ENCODE peak calls at places on chromosomes 5 and 9, in six cellular contexts. One of them, this sample, is unnamed. For H3K79me2, the result is how much of the 10 kb centered on the place peaks cover.

GRCh38 chr5:61737991-61738390 is 405.9 kb downstream of the ZSWIM6 start:
- DNase-seq in HepG2: no peak
- DNase-seq in endothelial cell of umbilical vein: no peak
- DNase-seq in HCT116: no peak
- DNase-seq in GM12878: no peak
- DNase-seq in H1: no peak
- DNase-seq in this sample: no peak

GRCh38 chr9:103894184-103894583 is 199.9 kb upstream of the SMC2 start:
- DNase-seq in endothelial cell of umbilical vein: no peak
- DNase-seq in GM12878: no peak
- DNase-seq in H1: no peak
- DNase-seq in HCT116: no peak
- DNase-seq in HepG2: no peak
- DNase-seq in this sample: no peak

GRCh38 chr9:3181049-3181953 is 337.4 kb upstream of the PUM3 start:
- DNase-seq in HepG2: peak
- DNase-seq in H1: peak
- DNase-seq in HCT116: no peak
- DNase-seq in endothelial cell of umbilical vein: no peak
- DNase-seq in GM12878: no peak
- DNase-seq in this sample: peak

GRCh38 chr9:13958672-13959071 is 355.3 kb downstream of the NFIB start:
- DNase-seq in HepG2: no peak
- DNase-seq in endothelial cell of umbilical vein: no peak
- DNase-seq in GM12878: no peak
- DNase-seq in HCT116: no peak
- DNase-seq in H1: no peak
- DNase-seq in this sample: no peak

GRCh38 chr9:13688223-13688989 is 408.9 kb upstream of the MPDZ start:
- DNase-seq in H1: no peak
- DNase-seq in HepG2: no peak
- DNase-seq in GM12878: no peak
- DNase-seq in HCT116: no peak
- DNase-seq in endothelial cell of umbilical vein: no peak
- DNase-seq in this sample: no peak

GRCh38 chr9:94472766-94473165 is 82.1 kb upstream of the PCAT7 start:
- DNase-seq in GM12878: no peak
- DNase-seq in HepG2: no peak
- DNase-seq in endothelial cell of umbilical vein: no peak
- DNase-seq in H1: no peak
- DNase-seq in HCT116: no peak
- DNase-seq in this sample: no peak

GRCh38 chr5:571791-572190 is 40.3 kb upstream of the CEP72 start:
- DNase-seq in GM12878: no peak
- DNase-seq in HepG2: no peak
- DNase-seq in endothelial cell of umbilical vein: no peak
- DNase-seq in HCT116: no peak
- DNase-seq in H1: no peak
- DNase-seq in this sample: no peak

GRCh38 chr5:94863951-94864350 is 245.5 kb downstream of the SLF1 start:
- DNase-seq in HepG2: no peak
- DNase-seq in H1: no peak
- DNase-seq in GM12878: no peak
- DNase-seq in endothelial cell of umbilical vein: no peak
- DNase-seq in HCT116: no peak
- DNase-seq in this sample: no peak

GRCh38 chr9:130934702-130935659 is 4.1 kb downstream of the FIBCD1 start:
- DNase-seq in HepG2: peak
- DNase-seq in HCT116: no peak
- DNase-seq in endothelial cell of umbilical vein: no peak
- DNase-seq in GM12878: no peak
- DNase-seq in H1: no peak
- DNase-seq in this sample: no peak

GRCh38 chr9:131043097-131043496 is 34.1 kb downstream of the LAMC3 start:
- DNase-seq in H1: no peak
- DNase-seq in HCT116: no peak
- DNase-seq in HepG2: no peak
- DNase-seq in endothelial cell of umbilical vein: no peak
- DNase-seq in GM12878: no peak
- DNase-seq in this sample: no peak

GRCh38 chr9:81116340-81117207 is 572.8 kb downstream of the TLE1 start:
- DNase-seq in HCT116: no peak
- DNase-seq in GM12878: no peak
- DNase-seq in HepG2: no peak
- DNase-seq in H1: no peak
- DNase-seq in endothelial cell of umbilical vein: no peak
- DNase-seq in this sample: no peak

GRCh38 chr5:126354012-126354856 is 69.0 kb upstream of the GRAMD2B start:
- DNase-seq in H1: no peak
- DNase-seq in GM12878: peak
- DNase-seq in HCT116: peak
- DNase-seq in HepG2: peak
- DNase-seq in endothelial cell of umbilical vein: peak
- DNase-seq in this sample: no peak

GRCh38 chr5:97044057-97044456 is 98.4 kb downstream of the LIX1 start:
- DNase-seq in HepG2: peak
- DNase-seq in endothelial cell of umbilical vein: peak
- DNase-seq in H1: peak
- DNase-seq in HCT116: peak
- DNase-seq in GM12878: no peak
- DNase-seq in this sample: no peak

GRCh38 chr9:7081065-7081600 is 323.4 kb downstream of the KDM4C start:
- DNase-seq in GM12878: no peak
- DNase-seq in HCT116: no peak
- DNase-seq in endothelial cell of umbilical vein: no peak
- DNase-seq in HepG2: no peak
- DNase-seq in H1: no peak
- DNase-seq in this sample: no peak

DNA sequence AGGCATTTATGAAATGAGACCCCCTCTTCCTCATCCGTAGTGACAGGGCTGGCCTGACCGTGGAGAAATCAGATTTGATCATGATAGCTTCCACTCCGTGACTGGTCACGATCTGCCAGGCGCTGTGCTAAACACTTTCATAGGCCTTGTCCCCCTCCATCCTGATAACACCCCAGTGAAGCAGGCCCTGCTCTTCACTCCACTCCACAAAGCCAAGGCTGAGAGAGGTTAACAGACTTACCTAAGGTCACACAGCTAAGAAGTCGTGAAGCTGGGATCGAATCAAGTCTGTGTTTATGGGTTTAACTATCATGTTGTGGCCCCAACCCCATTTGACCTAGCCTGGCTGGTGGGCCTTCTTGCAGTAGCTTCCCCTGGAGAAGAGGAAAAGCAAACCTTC is 53.3 kb upstream of the IL17B start:
- DNase-seq in endothelial cell of umbilical vein: no peak
- DNase-seq in HepG2: no peak
- DNase-seq in H1: no peak
- DNase-seq in HCT116: no peak
- DNase-seq in GM12878: no peak
- DNase-seq in this sample: no peak
- TF ChIP-seq POLR2A in endothelial cell of umbilical vein: no peak
- TF ChIP-seq POLR2A in HepG2: peak
- TF ChIP-seq POLR2A in H1: no peak
- TF ChIP-seq POLR2A in HCT116: no peak
- TF ChIP-seq POLR2A in GM12878: no peak
- TF ChIP-seq POLR2A in this sample: no peak

DNA sequence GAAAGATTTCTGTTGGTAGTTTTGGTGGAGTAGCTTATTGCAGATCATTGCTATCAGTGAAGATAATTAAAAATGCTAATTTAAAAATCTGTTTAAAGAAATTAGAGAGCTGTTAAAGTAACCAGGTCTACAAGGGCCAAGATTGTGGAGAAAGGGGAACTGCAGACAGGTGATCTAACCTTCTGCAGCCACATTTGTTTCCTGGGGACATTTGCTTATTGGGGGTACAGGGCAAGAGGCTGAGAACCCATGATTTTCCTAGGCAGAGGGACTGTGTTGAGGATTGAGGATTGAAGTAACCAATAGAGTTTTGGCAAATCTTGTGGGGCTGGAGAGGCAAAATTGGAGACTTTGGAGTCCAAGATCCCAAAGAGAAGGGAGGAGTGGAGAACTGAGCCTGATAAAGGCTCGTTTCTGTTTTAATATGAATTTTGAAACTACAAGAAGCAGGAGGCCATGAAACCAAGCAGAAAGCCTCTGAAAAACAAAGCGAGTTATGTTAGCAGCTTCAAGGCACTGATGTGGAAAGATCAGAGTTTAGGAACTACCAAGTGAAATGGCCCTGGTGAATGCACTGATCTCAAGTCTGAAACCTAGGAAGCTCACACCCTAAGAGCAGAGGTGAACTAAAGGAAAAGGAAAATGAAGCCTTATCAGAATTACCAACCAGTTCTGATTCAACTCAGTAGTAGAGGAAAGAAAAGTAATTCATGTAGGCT is 219.8 kb upstream of the C9orf72 start:
- DNase-seq in H1: no peak
- DNase-seq in HepG2: no peak
- DNase-seq in GM12878: no peak
- DNase-seq in HCT116: no peak
- DNase-seq in endothelial cell of umbilical vein: no peak
- DNase-seq in this sample: no peak
- H3K79me2 ChIP-seq in H1: under half
- H3K79me2 ChIP-seq in HepG2: under half
- H3K79me2 ChIP-seq in GM12878: under half
- H3K79me2 ChIP-seq in HCT116: under half
- H3K79me2 ChIP-seq in endothelial cell of umbilical vein: under half
- H3K79me2 ChIP-seq in this sample: under half

GRCh38 chr9:89496645-89497044 is 1.3 kb downstream of the SEMA4D start:
- DNase-seq in endothelial cell of umbilical vein: no peak
- DNase-seq in GM12878: no peak
- DNase-seq in HepG2: no peak
- DNase-seq in H1: no peak
- DNase-seq in HCT116: no peak
- DNase-seq in this sample: no peak

GRCh38 chr9:89498845-89499480 is 1.1 kb upstream of the SEMA4D start:
- DNase-seq in HepG2: no peak
- DNase-seq in H1: no peak
- DNase-seq in HCT116: no peak
- DNase-seq in endothelial cell of umbilical vein: no peak
- DNase-seq in GM12878: no peak
- DNase-seq in this sample: no peak

GRCh38 chr9:89497181-89497963 is 541 bp downstream of the SEMA4D start:
- DNase-seq in H1: no peak
- DNase-seq in HepG2: no peak
- DNase-seq in GM12878: no peak
- DNase-seq in HCT116: no peak
- DNase-seq in endothelial cell of umbilical vein: no peak
- DNase-seq in this sample: no peak

GRCh38 chr9:89500008-89500407 is 2.1 kb upstream of the SEMA4D start:
- DNase-seq in HCT116: no peak
- DNase-seq in endothelial cell of umbilical vein: no peak
- DNase-seq in HepG2: no peak
- DNase-seq in GM12878: no peak
- DNase-seq in H1: no peak
- DNase-seq in this sample: no peak

DNA sequence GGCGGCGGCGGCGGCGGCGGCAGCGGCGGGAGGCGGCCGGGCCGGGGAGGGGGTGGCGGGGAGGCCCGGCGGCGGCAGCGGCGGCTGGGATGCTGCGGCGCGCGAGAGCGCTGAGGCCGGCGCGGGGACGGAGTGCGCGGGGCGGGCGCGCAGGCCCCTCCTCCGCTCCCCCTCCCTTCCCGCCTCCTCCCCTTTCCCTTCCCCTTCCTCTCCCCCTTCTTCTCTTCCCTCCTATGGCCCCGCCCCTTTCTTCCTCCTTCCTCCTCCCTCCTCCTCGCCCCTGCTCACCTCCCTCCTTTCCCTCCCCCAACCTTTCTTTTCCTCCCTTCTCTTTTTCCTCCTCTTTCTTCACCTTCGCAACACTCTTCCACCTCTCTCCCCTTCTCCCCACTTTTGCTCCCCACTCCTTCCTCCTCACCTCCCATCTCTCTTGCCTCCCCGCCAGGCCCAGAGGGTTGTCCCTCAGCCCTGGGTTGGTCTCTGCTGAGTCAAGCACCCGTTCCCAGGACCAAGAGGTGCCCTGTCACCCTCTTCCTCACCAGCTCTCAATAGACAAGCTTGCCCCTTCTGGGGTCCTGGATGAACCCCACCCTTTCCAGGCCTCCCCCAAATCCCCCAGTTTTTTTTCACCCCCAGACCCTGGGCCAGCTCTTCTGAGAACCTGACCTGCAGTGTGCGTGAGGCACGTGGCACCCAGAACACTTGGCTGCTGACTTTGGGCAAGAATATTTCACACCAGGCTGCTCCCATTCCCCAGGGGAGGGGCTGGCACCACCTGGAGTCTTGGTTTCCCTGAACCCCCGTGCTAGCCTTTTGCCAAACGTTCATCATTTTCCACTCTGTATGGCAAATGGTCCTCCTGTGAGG is at the start of gene SEMA4D:
- DNase-seq in endothelial cell of umbilical vein: peak
- DNase-seq in HCT116: peak
- DNase-seq in H1: peak
- DNase-seq in HepG2: no peak
- DNase-seq in GM12878: no peak
- DNase-seq in this sample: peak
- TF ChIP-seq POLR2A in endothelial cell of umbilical vein: no peak
- TF ChIP-seq POLR2A in HCT116: no peak
- TF ChIP-seq POLR2A in H1: no peak
- TF ChIP-seq POLR2A in HepG2: no peak
- TF ChIP-seq POLR2A in GM12878: peak
- TF ChIP-seq POLR2A in this sample: no peak

GRCh38 chr5:128083033-128083810 is at the start of gene SLC12A2:
- DNase-seq in H1: peak
- DNase-seq in GM12878: peak
- DNase-seq in HepG2: peak
- DNase-seq in endothelial cell of umbilical vein: peak
- DNase-seq in HCT116: peak
- DNase-seq in this sample: peak

GRCh38 chr5:128083811-128084227 is 253 bp downstream of the SLC12A2 start:
- DNase-seq in H1: no peak
- DNase-seq in endothelial cell of umbilical vein: peak
- DNase-seq in GM12878: no peak
- DNase-seq in HCT116: no peak
- DNase-seq in HepG2: peak
- DNase-seq in this sample: no peak

GRCh38 chr5:128085413-128085812 is 1.8 kb downstream of the SLC12A2 start:
- DNase-seq in GM12878: no peak
- DNase-seq in HCT116: no peak
- DNase-seq in H1: no peak
- DNase-seq in endothelial cell of umbilical vein: no peak
- DNase-seq in HepG2: peak
- DNase-seq in this sample: no peak

GRCh38 chr5:128082551-128083032 is 974 bp upstream of the SLC12A2 start:
- DNase-seq in GM12878: peak
- DNase-seq in H1: no peak
- DNase-seq in HepG2: no peak
- DNase-seq in endothelial cell of umbilical vein: no peak
- DNase-seq in HCT116: peak
- DNase-seq in this sample: peak

GRCh38 chr5:128084228-128085167 is 932 bp downstream of the SLC12A2 start:
- DNase-seq in HCT116: no peak
- DNase-seq in endothelial cell of umbilical vein: peak
- DNase-seq in H1: no peak
- DNase-seq in HepG2: no peak
- DNase-seq in GM12878: no peak
- DNase-seq in this sample: peak
- H3K79me2 ChIP-seq in HCT116: half or more
- H3K79me2 ChIP-seq in endothelial cell of umbilical vein: under half
- H3K79me2 ChIP-seq in H1: under half
- H3K79me2 ChIP-seq in HepG2: under half
- H3K79me2 ChIP-seq in GM12878: half or more
- H3K79me2 ChIP-seq in this sample: half or more